ENCODE peak calls at places on chromosomes 12 and 14, in six cellular contexts. C is H9, X is IMR-90, N is neuronal stem cell, J is mesenchymal stem cell, R is trophoblast cell. F is an unnamed sample.

GRCh38 chr12:12718853-12719252 is 1.7 kb downstream of the CDKN1B start:
- DNase-seq in C (no peak), X (peak), N (no peak), J (peak), R (no peak), F (no peak)

GRCh38 chr12:117098361-117099217 is 627 bp downstream of the TESC start:
- DNase-seq in C (no peak), X (no peak), N (no peak), J (no peak), R (peak), F (no peak)

GRCh38 chr12:111174283-111175108 is 194.4 kb downstream of the PHETA1 start:
- DNase-seq in C (no peak), X (no peak), N (no peak), J (no peak), R (no peak), F (no peak)

GRCh38 chr12:110279976-110280783 is 867 bp upstream of the ATP2A2 start:
- DNase-seq in C (peak), X (peak), N (peak), J (peak), R (peak), F (peak)

GRCh38 chr12:56991319-56991906 is 14.9 kb downstream of the ZBTB39 start:
- DNase-seq in C (peak), X (no peak), N (no peak), J (no peak), R (no peak), F (peak)

GRCh38 chr12:118356809-118357326 is 15.8 kb downstream of the TAOK3 start:
- DNase-seq in C (no peak), X (peak), N (no peak), J (peak), R (peak), F (no peak)

GRCh38 chr12:55932546-55932919 is 1.6 kb downstream of the DGKA start:
- DNase-seq in C (no peak), X (peak), N (no peak), J (peak), R (no peak), F (no peak)

GRCh38 chr12:6310771-6311610 is 509 bp downstream of the PLEKHG6 start:
- DNase-seq in C (peak), X (no peak), N (no peak), J (no peak), R (peak), F (peak)

GRCh38 chr14:47389520-47389919 is 285.9 kb downstream of the MDGA2 start:
- DNase-seq in C (peak), X (no peak), N (peak), J (no peak), R (no peak), F (no peak)

GRCh38 chr12:4700621-4701026 is 19.6 kb upstream of the GALNT8 start:
- DNase-seq in C (peak), X (peak), N (peak), J (no peak), R (no peak), F (no peak)

GRCh38 chr12:48998497-48999353 is 450 bp downstream of the DDN start:
- DNase-seq in C (peak), X (peak), N (no peak), J (peak), R (peak), F (peak)

GRCh38 chr14:101465795-101466448 is 95.4 kb upstream of the DIO3 start:
- DNase-seq in C (peak), X (no peak), N (no peak), J (no peak), R (no peak), F (no peak)

GRCh38 chr14:100342195-100342594 is 19.1 kb downstream of the SLC25A47 start:
- DNase-seq in C (no peak), X (no peak), N (no peak), J (no peak), R (no peak), F (no peak)

GRCh38 chr12:64433915-64434314 is 18.0 kb upstream of the TBK1 start:
- DNase-seq in C (no peak), X (no peak), N (no peak), J (no peak), R (no peak), F (no peak)

GRCh38 chr12:69028941-69029729 is 96.2 kb upstream of the CPM start:
- DNase-seq in C (no peak), X (no peak), N (no peak), J (no peak), R (peak), F (no peak)

GRCh38 chr12:3224530-3224903 is 147.3 kb downstream of the TSPAN9 start:
- DNase-seq in C (no peak), X (no peak), N (no peak), J (no peak), R (no peak), F (no peak)

GRCh38 chr14:67436006-67436866 is 24.3 kb upstream of the PLEK2 start:
- DNase-seq in C (peak), X (no peak), N (no peak), J (no peak), R (no peak), F (no peak)

GRCh38 chr12:124740691-124741137 is 123.0 kb downstream of the SCARB1 start:
- DNase-seq in C (no peak), X (peak), N (no peak), J (peak), R (peak), F (no peak)

GRCh38 chr14:105335735-105336476 is 21.4 kb downstream of the PACS2 start:
- DNase-seq in C (no peak), X (no peak), N (no peak), J (no peak), R (no peak), F (no peak)

GRCh38 chr14:42192659-42193425 is 586.2 kb downstream of the LRFN5 start:
- DNase-seq in C (no peak), X (peak), N (no peak), J (peak), R (peak), F (no peak)

GRCh38 chr12:49588761-49589516 is 16.5 kb downstream of the FAM186B start:
- DNase-seq in C (peak), X (no peak), N (no peak), J (no peak), R (no peak), F (no peak)

GRCh38 chr14:32109676-32110075 is 32.6 kb downstream of the ARHGAP5 start:
- DNase-seq in C (no peak), X (peak), N (no peak), J (peak), R (peak), F (no peak)

GRCh38 chr14:93304771-93305170 is 28.1 kb downstream of the BTBD7 start:
- DNase-seq in C (no peak), X (peak), N (no peak), J (peak), R (peak), F (no peak)

GRCh38 chr12:10737249-10737648 is 14.1 kb upstream of the YBX3 start:
- DNase-seq in C (no peak), X (no peak), N (no peak), J (no peak), R (no peak), F (no peak)

GRCh38 chr12:34345801-34346200 is 323.5 kb downstream of the ALG10 start:
- DNase-seq in C (no peak), X (no peak), N (no peak), J (no peak), R (no peak), F (no peak)

GRCh38 chr14:87992720-87993484 is at the start of gene GALC:
- DNase-seq in C (peak), X (peak), N (peak), J (peak), R (peak), F (peak)

DNA sequence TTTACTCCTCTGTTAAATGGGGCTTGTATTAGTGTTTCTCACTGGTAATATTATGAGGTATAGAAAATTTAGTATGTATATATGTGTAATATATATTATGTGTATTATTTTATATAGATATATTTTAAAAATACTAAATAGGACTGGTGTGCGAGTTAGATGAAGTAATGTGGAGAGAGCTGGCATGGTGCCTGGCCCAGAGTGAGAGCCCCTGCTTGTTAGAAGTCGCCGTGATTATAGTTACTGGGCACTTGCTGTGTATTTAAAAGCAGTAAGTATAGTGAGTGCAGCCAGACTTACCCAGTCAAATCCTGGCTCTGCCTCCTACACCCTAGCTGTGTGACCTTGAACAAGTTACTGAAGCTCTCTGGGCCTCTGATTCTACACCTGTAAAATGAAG is 48.0 kb downstream of the WSCD2 start:
- DNase-seq in C (no peak), X (no peak), N (no peak), J (no peak), R (no peak), F (no peak)
- H3K14ac ChIP-seq in C (no peak), X (no peak), N (no peak), J (no peak), R (no peak), F (no peak)

GRCh38 chr12:60211244-60211643 is 615.4 kb downstream of the SLC16A7 start:
- DNase-seq in C (no peak), X (no peak), N (no peak), J (no peak), R (no peak), F (no peak)

GRCh38 chr12:60212159-60213000 is 616.6 kb downstream of the SLC16A7 start:
- DNase-seq in C (no peak), X (no peak), N (no peak), J (no peak), R (no peak), F (no peak)

GRCh38 chr12:60210756-60211155 is 614.9 kb downstream of the SLC16A7 start:
- DNase-seq in C (no peak), X (no peak), N (no peak), J (no peak), R (no peak), F (no peak)

DNA sequence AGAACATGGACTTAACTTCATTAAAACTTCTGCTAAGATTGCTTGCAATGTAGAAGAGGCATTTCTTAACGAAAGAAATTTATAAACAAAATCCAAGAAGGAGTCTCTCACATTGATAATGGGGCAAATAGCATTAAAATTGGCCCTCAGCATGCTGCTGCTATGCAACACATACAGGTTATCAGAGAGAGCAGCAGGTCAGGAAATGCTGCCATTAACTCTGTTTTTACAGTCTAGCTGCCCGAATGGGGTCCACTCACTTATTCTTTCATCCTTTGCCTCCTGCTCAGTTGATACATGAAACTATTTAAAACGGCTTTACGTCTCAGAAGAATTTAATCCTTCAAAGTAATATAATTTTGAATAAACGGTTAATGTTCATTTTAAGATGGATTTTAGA is 620.4 kb downstream of the SLC16A7 start:
- DNase-seq in C (no peak), X (no peak), N (no peak), J (no peak), R (no peak), F (no peak)
- H3K14ac ChIP-seq in C (no peak), X (no peak), N (no peak), J (no peak), R (no peak), F (no peak)

DNA sequence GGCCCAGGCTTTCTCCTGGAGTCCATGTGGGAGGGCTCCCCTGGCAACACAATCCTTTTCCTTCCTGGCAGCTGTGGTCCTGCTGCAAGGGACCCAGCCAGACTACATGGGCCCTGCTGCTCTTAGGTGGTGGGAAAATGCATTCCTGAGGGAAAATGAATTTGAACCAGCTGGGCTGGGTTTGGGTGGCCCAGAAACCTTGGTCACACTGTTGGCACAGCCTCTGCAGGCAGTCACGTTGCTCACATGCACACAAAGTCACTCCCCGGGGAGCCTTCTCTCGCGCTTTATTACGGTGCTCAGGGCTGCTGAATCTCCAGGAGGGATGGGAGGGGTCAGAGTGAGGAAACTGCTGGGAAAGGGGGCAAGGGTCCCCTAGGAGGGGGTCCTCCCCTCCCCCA is 17.2 kb downstream of the PLEKHG3 start:
- DNase-seq in C (no peak), X (peak), N (no peak), J (peak), R (no peak), F (no peak)
- H3K14ac ChIP-seq in C (peak), X (peak), N (peak), J (peak), R (no peak), F (no peak)

GRCh38 chr14:61533513-61534255 is 161.6 kb upstream of the HIF1A start:
- DNase-seq in C (no peak), X (no peak), N (no peak), J (no peak), R (peak), F (no peak)

GRCh38 chr14:61535032-61535431 is 160.3 kb upstream of the HIF1A start:
- DNase-seq in C (no peak), X (peak), N (no peak), J (no peak), R (no peak), F (no peak)

GRCh38 chr14:61531741-61532505 is 163.4 kb upstream of the HIF1A start:
- DNase-seq in C (no peak), X (peak), N (no peak), J (no peak), R (no peak), F (no peak)

GRCh38 chr14:61530896-61531295 is 164.4 kb upstream of the HIF1A start:
- DNase-seq in C (no peak), X (no peak), N (no peak), J (no peak), R (no peak), F (no peak)

GRCh38 chr14:61532818-61533217 is 162.5 kb upstream of the HIF1A start:
- DNase-seq in C (no peak), X (no peak), N (no peak), J (no peak), R (no peak), F (no peak)
- H3K14ac ChIP-seq in C (no peak), X (peak), N (no peak), J (no peak), R (peak), F (no peak)

F was measured in H1.